ENCODE peak calls at places on chromosomes 7 and 10, in nine cellular contexts. One of them, this sample, is unnamed.

GRCh38 chr10:43201545-43202131 is 63.4 kb downstream of the CSGALNACT2 start:
- DNase-seq in activated CD4-positive, alpha-beta T cell treated with anti-CD3 and anti-CD28 coated beads, Interleukin-2, amount 50 U/mL, for 4 hours: no peak
- DNase-seq in pancreas: no peak
- DNase-seq in activated naive CD4-positive, alpha-beta T cell: no peak
- DNase-seq in DMS153: no peak
- DNase-seq in germinal center: no peak
- DNase-seq in adipocyte: no peak
- DNase-seq in NCI-H1092 treated with DMSO at 0.1 percent for 48 hours: no peak
- DNase-seq in Ammon's horn: no peak
- DNase-seq in this sample: no peak

GRCh38 chr10:31605846-31606543 is 287.0 kb downstream of the ZEB1 start:
- DNase-seq in activated CD4-positive, alpha-beta T cell treated with anti-CD3 and anti-CD28 coated beads, Interleukin-2, amount 50 U/mL, for 4 hours: no peak
- DNase-seq in pancreas: no peak
- DNase-seq in activated naive CD4-positive, alpha-beta T cell: no peak
- DNase-seq in DMS153: no peak
- DNase-seq in germinal center: no peak
- DNase-seq in adipocyte: no peak
- DNase-seq in NCI-H1092 treated with DMSO at 0.1 percent for 48 hours: no peak
- DNase-seq in Ammon's horn: no peak
- DNase-seq in this sample: peak

GRCh38 chr10:78433722-78434535 is 400.3 kb downstream of the RPS24 start:
- DNase-seq in activated CD4-positive, alpha-beta T cell treated with anti-CD3 and anti-CD28 coated beads, Interleukin-2, amount 50 U/mL, for 4 hours: no peak
- DNase-seq in pancreas: peak
- DNase-seq in activated naive CD4-positive, alpha-beta T cell: no peak
- DNase-seq in DMS153: no peak
- DNase-seq in germinal center: no peak
- DNase-seq in adipocyte: no peak
- DNase-seq in NCI-H1092 treated with DMSO at 0.1 percent for 48 hours: peak
- DNase-seq in Ammon's horn: peak
- DNase-seq in this sample: no peak

GRCh38 chr7:93914581-93915066 is 6.9 kb upstream of the GNG11 start:
- DNase-seq in activated CD4-positive, alpha-beta T cell treated with anti-CD3 and anti-CD28 coated beads, Interleukin-2, amount 50 U/mL, for 4 hours: no peak
- DNase-seq in pancreas: no peak
- DNase-seq in activated naive CD4-positive, alpha-beta T cell: no peak
- DNase-seq in DMS153: no peak
- DNase-seq in germinal center: no peak
- DNase-seq in adipocyte: peak
- DNase-seq in NCI-H1092 treated with DMSO at 0.1 percent for 48 hours: no peak
- DNase-seq in Ammon's horn: no peak
- DNase-seq in this sample: peak

GRCh38 chr7:40134428-40135423 is at the start of the genes MPLKIP and SUGCT:
- DNase-seq in activated CD4-positive, alpha-beta T cell treated with anti-CD3 and anti-CD28 coated beads, Interleukin-2, amount 50 U/mL, for 4 hours: peak
- DNase-seq in pancreas: peak
- DNase-seq in activated naive CD4-positive, alpha-beta T cell: peak
- DNase-seq in DMS153: peak
- DNase-seq in germinal center: peak
- DNase-seq in adipocyte: peak
- DNase-seq in NCI-H1092 treated with DMSO at 0.1 percent for 48 hours: peak
- DNase-seq in Ammon's horn: peak
- DNase-seq in this sample: peak

GRCh38 chr7:22791204-22792158 is 31.2 kb downstream of the TOMM7 start:
- DNase-seq in activated CD4-positive, alpha-beta T cell treated with anti-CD3 and anti-CD28 coated beads, Interleukin-2, amount 50 U/mL, for 4 hours: no peak
- DNase-seq in pancreas: no peak
- DNase-seq in activated naive CD4-positive, alpha-beta T cell: no peak
- DNase-seq in DMS153: no peak
- DNase-seq in germinal center: no peak
- DNase-seq in adipocyte: peak
- DNase-seq in NCI-H1092 treated with DMSO at 0.1 percent for 48 hours: no peak
- DNase-seq in Ammon's horn: no peak
- DNase-seq in this sample: peak

GRCh38 chr10:3486346-3487065 is 298.5 kb downstream of the KLF6 start:
- DNase-seq in activated CD4-positive, alpha-beta T cell treated with anti-CD3 and anti-CD28 coated beads, Interleukin-2, amount 50 U/mL, for 4 hours: no peak
- DNase-seq in pancreas: peak
- DNase-seq in activated naive CD4-positive, alpha-beta T cell: no peak
- DNase-seq in DMS153: peak
- DNase-seq in germinal center: no peak
- DNase-seq in adipocyte: no peak
- DNase-seq in NCI-H1092 treated with DMSO at 0.1 percent for 48 hours: peak
- DNase-seq in Ammon's horn: no peak
- DNase-seq in this sample: peak

GRCh38 chr7:77238703-77239136 is 39.1 kb upstream of the FGL2 start:
- DNase-seq in activated CD4-positive, alpha-beta T cell treated with anti-CD3 and anti-CD28 coated beads, Interleukin-2, amount 50 U/mL, for 4 hours: no peak
- DNase-seq in pancreas: no peak
- DNase-seq in activated naive CD4-positive, alpha-beta T cell: no peak
- DNase-seq in DMS153: no peak
- DNase-seq in germinal center: no peak
- DNase-seq in adipocyte: no peak
- DNase-seq in NCI-H1092 treated with DMSO at 0.1 percent for 48 hours: no peak
- DNase-seq in Ammon's horn: peak
- DNase-seq in this sample: no peak

GRCh38 chr10:78053201-78053868 is 19.7 kb downstream of the RPS24 start:
- DNase-seq in activated CD4-positive, alpha-beta T cell treated with anti-CD3 and anti-CD28 coated beads, Interleukin-2, amount 50 U/mL, for 4 hours: no peak
- DNase-seq in pancreas: no peak
- DNase-seq in activated naive CD4-positive, alpha-beta T cell: no peak
- DNase-seq in DMS153: no peak
- DNase-seq in germinal center: no peak
- DNase-seq in adipocyte: peak
- DNase-seq in NCI-H1092 treated with DMSO at 0.1 percent for 48 hours: no peak
- DNase-seq in Ammon's horn: no peak
- DNase-seq in this sample: peak

GRCh38 chr10:93160829-93161228 is 87.1 kb downstream of the CYP26A1 start:
- DNase-seq in activated CD4-positive, alpha-beta T cell treated with anti-CD3 and anti-CD28 coated beads, Interleukin-2, amount 50 U/mL, for 4 hours: no peak
- DNase-seq in pancreas: no peak
- DNase-seq in activated naive CD4-positive, alpha-beta T cell: no peak
- DNase-seq in DMS153: no peak
- DNase-seq in germinal center: no peak
- DNase-seq in adipocyte: no peak
- DNase-seq in NCI-H1092 treated with DMSO at 0.1 percent for 48 hours: no peak
- DNase-seq in Ammon's horn: no peak
- DNase-seq in this sample: peak

GRCh38 chr7:149494738-149495368 is 2.8 kb downstream of the ZNF746 start:
- DNase-seq in activated CD4-positive, alpha-beta T cell treated with anti-CD3 and anti-CD28 coated beads, Interleukin-2, amount 50 U/mL, for 4 hours: no peak
- DNase-seq in pancreas: no peak
- DNase-seq in activated naive CD4-positive, alpha-beta T cell: no peak
- DNase-seq in DMS153: no peak
- DNase-seq in germinal center: no peak
- DNase-seq in adipocyte: peak
- DNase-seq in NCI-H1092 treated with DMSO at 0.1 percent for 48 hours: no peak
- DNase-seq in Ammon's horn: peak
- DNase-seq in this sample: peak

GRCh38 chr7:157466473-157467261 is 129.9 kb downstream of the DNAJB6 start:
- DNase-seq in activated CD4-positive, alpha-beta T cell treated with anti-CD3 and anti-CD28 coated beads, Interleukin-2, amount 50 U/mL, for 4 hours: no peak
- DNase-seq in pancreas: no peak
- DNase-seq in activated naive CD4-positive, alpha-beta T cell: no peak
- DNase-seq in DMS153: no peak
- DNase-seq in germinal center: no peak
- DNase-seq in adipocyte: no peak
- DNase-seq in NCI-H1092 treated with DMSO at 0.1 percent for 48 hours: no peak
- DNase-seq in Ammon's horn: no peak
- DNase-seq in this sample: no peak

GRCh38 chr10:88693392-88694020 is 12.5 kb upstream of the LIPK start:
- DNase-seq in activated CD4-positive, alpha-beta T cell treated with anti-CD3 and anti-CD28 coated beads, Interleukin-2, amount 50 U/mL, for 4 hours: no peak
- DNase-seq in pancreas: no peak
- DNase-seq in activated naive CD4-positive, alpha-beta T cell: no peak
- DNase-seq in DMS153: no peak
- DNase-seq in germinal center: no peak
- DNase-seq in adipocyte: peak
- DNase-seq in NCI-H1092 treated with DMSO at 0.1 percent for 48 hours: no peak
- DNase-seq in Ammon's horn: peak
- DNase-seq in this sample: peak

GRCh38 chr10:78299861-78300453 is 266.3 kb downstream of the RPS24 start:
- DNase-seq in activated CD4-positive, alpha-beta T cell treated with anti-CD3 and anti-CD28 coated beads, Interleukin-2, amount 50 U/mL, for 4 hours: no peak
- DNase-seq in pancreas: no peak
- DNase-seq in activated naive CD4-positive, alpha-beta T cell: no peak
- DNase-seq in DMS153: no peak
- DNase-seq in germinal center: peak
- DNase-seq in adipocyte: no peak
- DNase-seq in NCI-H1092 treated with DMSO at 0.1 percent for 48 hours: no peak
- DNase-seq in Ammon's horn: peak
- DNase-seq in this sample: peak

GRCh38 chr7:4416436-4417092 is 265.5 kb upstream of the FOXK1 start:
- DNase-seq in activated CD4-positive, alpha-beta T cell treated with anti-CD3 and anti-CD28 coated beads, Interleukin-2, amount 50 U/mL, for 4 hours: no peak
- DNase-seq in pancreas: peak
- DNase-seq in activated naive CD4-positive, alpha-beta T cell: no peak
- DNase-seq in DMS153: peak
- DNase-seq in germinal center: no peak
- DNase-seq in adipocyte: no peak
- DNase-seq in NCI-H1092 treated with DMSO at 0.1 percent for 48 hours: peak
- DNase-seq in Ammon's horn: peak
- DNase-seq in this sample: peak

GRCh38 chr10:82221750-82222149 is 346.8 kb downstream of the NRG3 start:
- DNase-seq in activated CD4-positive, alpha-beta T cell treated with anti-CD3 and anti-CD28 coated beads, Interleukin-2, amount 50 U/mL, for 4 hours: no peak
- DNase-seq in pancreas: no peak
- DNase-seq in activated naive CD4-positive, alpha-beta T cell: no peak
- DNase-seq in DMS153: no peak
- DNase-seq in germinal center: no peak
- DNase-seq in adipocyte: no peak
- DNase-seq in NCI-H1092 treated with DMSO at 0.1 percent for 48 hours: no peak
- DNase-seq in Ammon's horn: no peak
- DNase-seq in this sample: no peak

GRCh38 chr7:135519233-135519688 is 9.4 kb upstream of the CNOT4 start:
- DNase-seq in activated CD4-positive, alpha-beta T cell treated with anti-CD3 and anti-CD28 coated beads, Interleukin-2, amount 50 U/mL, for 4 hours: no peak
- DNase-seq in pancreas: no peak
- DNase-seq in activated naive CD4-positive, alpha-beta T cell: no peak
- DNase-seq in DMS153: no peak
- DNase-seq in germinal center: no peak
- DNase-seq in adipocyte: no peak
- DNase-seq in NCI-H1092 treated with DMSO at 0.1 percent for 48 hours: no peak
- DNase-seq in Ammon's horn: no peak
- DNase-seq in this sample: no peak

GRCh38 chr7:97025983-97026704 is 1.5 kb upstream of the DLX5 start:
- DNase-seq in activated CD4-positive, alpha-beta T cell treated with anti-CD3 and anti-CD28 coated beads, Interleukin-2, amount 50 U/mL, for 4 hours: no peak
- DNase-seq in pancreas: no peak
- DNase-seq in activated naive CD4-positive, alpha-beta T cell: no peak
- DNase-seq in DMS153: no peak
- DNase-seq in germinal center: no peak
- DNase-seq in adipocyte: no peak
- DNase-seq in NCI-H1092 treated with DMSO at 0.1 percent for 48 hours: no peak
- DNase-seq in Ammon's horn: peak
- DNase-seq in this sample: no peak

GRCh38 chr7:78081888-78082287 is 283.3 kb downstream of the PHTF2 start:
- DNase-seq in activated CD4-positive, alpha-beta T cell treated with anti-CD3 and anti-CD28 coated beads, Interleukin-2, amount 50 U/mL, for 4 hours: no peak
- DNase-seq in pancreas: no peak
- DNase-seq in activated naive CD4-positive, alpha-beta T cell: no peak
- DNase-seq in DMS153: no peak
- DNase-seq in germinal center: no peak
- DNase-seq in adipocyte: no peak
- DNase-seq in NCI-H1092 treated with DMSO at 0.1 percent for 48 hours: no peak
- DNase-seq in Ammon's horn: no peak
- DNase-seq in this sample: no peak

GRCh38 chr10:74557098-74557497 is 269.3 kb upstream of the KAT6B start:
- DNase-seq in activated CD4-positive, alpha-beta T cell treated with anti-CD3 and anti-CD28 coated beads, Interleukin-2, amount 50 U/mL, for 4 hours: no peak
- DNase-seq in pancreas: no peak
- DNase-seq in activated naive CD4-positive, alpha-beta T cell: no peak
- DNase-seq in DMS153: no peak
- DNase-seq in germinal center: no peak
- DNase-seq in adipocyte: no peak
- DNase-seq in NCI-H1092 treated with DMSO at 0.1 percent for 48 hours: no peak
- DNase-seq in Ammon's horn: no peak
- DNase-seq in this sample: no peak

GRCh38 chr7:112546723-112547513 is 66.1 kb downstream of the LSMEM1 start:
- DNase-seq in activated CD4-positive, alpha-beta T cell treated with anti-CD3 and anti-CD28 coated beads, Interleukin-2, amount 50 U/mL, for 4 hours: no peak
- DNase-seq in pancreas: no peak
- DNase-seq in activated naive CD4-positive, alpha-beta T cell: no peak
- DNase-seq in DMS153: no peak
- DNase-seq in germinal center: no peak
- DNase-seq in adipocyte: no peak
- DNase-seq in NCI-H1092 treated with DMSO at 0.1 percent for 48 hours: no peak
- DNase-seq in Ammon's horn: no peak
- DNase-seq in this sample: peak

GRCh38 chr7:129085148-129085547 is 30.2 kb upstream of the TNPO3 start:
- DNase-seq in activated CD4-positive, alpha-beta T cell treated with anti-CD3 and anti-CD28 coated beads, Interleukin-2, amount 50 U/mL, for 4 hours: no peak
- DNase-seq in pancreas: no peak
- DNase-seq in activated naive CD4-positive, alpha-beta T cell: no peak
- DNase-seq in DMS153: no peak
- DNase-seq in germinal center: no peak
- DNase-seq in adipocyte: no peak
- DNase-seq in NCI-H1092 treated with DMSO at 0.1 percent for 48 hours: no peak
- DNase-seq in Ammon's horn: no peak
- DNase-seq in this sample: no peak

GRCh38 chr7:79968249-79968648 is 166.4 kb upstream of the GNAI1 start:
- DNase-seq in activated CD4-positive, alpha-beta T cell treated with anti-CD3 and anti-CD28 coated beads, Interleukin-2, amount 50 U/mL, for 4 hours: no peak
- DNase-seq in pancreas: no peak
- DNase-seq in activated naive CD4-positive, alpha-beta T cell: no peak
- DNase-seq in DMS153: no peak
- DNase-seq in germinal center: no peak
- DNase-seq in adipocyte: no peak
- DNase-seq in NCI-H1092 treated with DMSO at 0.1 percent for 48 hours: no peak
- DNase-seq in Ammon's horn: no peak
- DNase-seq in this sample: no peak

GRCh38 chr10:6507311-6507710 is 72.8 kb downstream of the PRKCQ start:
- DNase-seq in activated CD4-positive, alpha-beta T cell treated with anti-CD3 and anti-CD28 coated beads, Interleukin-2, amount 50 U/mL, for 4 hours: no peak
- DNase-seq in pancreas: no peak
- DNase-seq in activated naive CD4-positive, alpha-beta T cell: no peak
- DNase-seq in DMS153: no peak
- DNase-seq in germinal center: no peak
- DNase-seq in adipocyte: no peak
- DNase-seq in NCI-H1092 treated with DMSO at 0.1 percent for 48 hours: no peak
- DNase-seq in Ammon's horn: peak
- DNase-seq in this sample: no peak

GRCh38 chr10:29375888-29376287 is 87.0 kb downstream of the LYZL1 start:
- DNase-seq in activated CD4-positive, alpha-beta T cell treated with anti-CD3 and anti-CD28 coated beads, Interleukin-2, amount 50 U/mL, for 4 hours: no peak
- DNase-seq in pancreas: no peak
- DNase-seq in activated naive CD4-positive, alpha-beta T cell: no peak
- DNase-seq in DMS153: no peak
- DNase-seq in germinal center: no peak
- DNase-seq in adipocyte: no peak
- DNase-seq in NCI-H1092 treated with DMSO at 0.1 percent for 48 hours: no peak
- DNase-seq in Ammon's horn: no peak
- DNase-seq in this sample: no peak

GRCh38 chr10:46540412-46541016 is 15.9 kb downstream of the GPRIN2 start:
- DNase-seq in activated CD4-positive, alpha-beta T cell treated with anti-CD3 and anti-CD28 coated beads, Interleukin-2, amount 50 U/mL, for 4 hours: no peak
- DNase-seq in pancreas: no peak
- DNase-seq in activated naive CD4-positive, alpha-beta T cell: no peak
- DNase-seq in DMS153: no peak
- DNase-seq in germinal center: no peak
- DNase-seq in adipocyte: no peak
- DNase-seq in NCI-H1092 treated with DMSO at 0.1 percent for 48 hours: no peak
- DNase-seq in Ammon's horn: no peak
- DNase-seq in this sample: no peak

GRCh38 chr7:35241884-35242283 is 12.0 kb downstream of the TBX20 start:
- DNase-seq in activated CD4-positive, alpha-beta T cell treated with anti-CD3 and anti-CD28 coated beads, Interleukin-2, amount 50 U/mL, for 4 hours: no peak
- DNase-seq in pancreas: no peak
- DNase-seq in activated naive CD4-positive, alpha-beta T cell: no peak
- DNase-seq in DMS153: no peak
- DNase-seq in germinal center: no peak
- DNase-seq in adipocyte: peak
- DNase-seq in NCI-H1092 treated with DMSO at 0.1 percent for 48 hours: no peak
- DNase-seq in Ammon's horn: no peak
- DNase-seq in this sample: no peak